ENCODE peak calls at places on chromosomes 1 and 21, in six cellular contexts. E is psoas muscle, Q is AG10803, A is bronchial epithelial cell, H is uterus, T is cardiac muscle cell. U is an unnamed sample.

GRCh38 chr1:154328318-154329151 is 3.2 kb downstream of the ATP8B2 start:
- DNase-seq in E (peak), Q (peak), A (peak), H (peak), T (peak), U (peak)

GRCh38 chr1:232629250-232630046 is 485 bp downstream of the SIPA1L2 start:
- DNase-seq in E (peak), Q (no peak), A (no peak), H (peak), T (peak), U (peak)

GRCh38 chr21:24856326-24856725 is 751.0 kb downstream of the MRPL39 start:
- DNase-seq in E (no peak), Q (no peak), A (no peak), H (no peak), T (no peak), U (no peak)

GRCh38 chr1:202649553-202650392 is 60.5 kb downstream of the SYT2 start:
- DNase-seq in E (no peak), Q (peak), A (no peak), H (no peak), T (peak), U (no peak)

GRCh38 chr1:211118407-211119102 is 15.4 kb downstream of the KCNH1 start:
- DNase-seq in E (no peak), Q (peak), A (no peak), H (no peak), T (no peak), U (no peak)

GRCh38 chr21:16837319-16837718 is 675.5 kb upstream of the CXADR start:
- DNase-seq in E (no peak), Q (peak), A (peak), H (no peak), T (peak), U (no peak)

GRCh38 chr1:246875041-246876026 is 56.4 kb downstream of the AHCTF1 start:
- DNase-seq in E (no peak), Q (peak), A (peak), H (no peak), T (peak), U (peak)

GRCh38 chr1:36109041-36109679 is 15.9 kb downstream of the COL8A2 start:
- DNase-seq in E (no peak), Q (peak), A (peak), H (no peak), T (peak), U (peak)

GRCh38 chr21:30882907-30883597 is 1.7 kb upstream of the KRTAP11-1 start:
- DNase-seq in E (no peak), Q (no peak), A (peak), H (no peak), T (no peak), U (no peak)

DNA sequence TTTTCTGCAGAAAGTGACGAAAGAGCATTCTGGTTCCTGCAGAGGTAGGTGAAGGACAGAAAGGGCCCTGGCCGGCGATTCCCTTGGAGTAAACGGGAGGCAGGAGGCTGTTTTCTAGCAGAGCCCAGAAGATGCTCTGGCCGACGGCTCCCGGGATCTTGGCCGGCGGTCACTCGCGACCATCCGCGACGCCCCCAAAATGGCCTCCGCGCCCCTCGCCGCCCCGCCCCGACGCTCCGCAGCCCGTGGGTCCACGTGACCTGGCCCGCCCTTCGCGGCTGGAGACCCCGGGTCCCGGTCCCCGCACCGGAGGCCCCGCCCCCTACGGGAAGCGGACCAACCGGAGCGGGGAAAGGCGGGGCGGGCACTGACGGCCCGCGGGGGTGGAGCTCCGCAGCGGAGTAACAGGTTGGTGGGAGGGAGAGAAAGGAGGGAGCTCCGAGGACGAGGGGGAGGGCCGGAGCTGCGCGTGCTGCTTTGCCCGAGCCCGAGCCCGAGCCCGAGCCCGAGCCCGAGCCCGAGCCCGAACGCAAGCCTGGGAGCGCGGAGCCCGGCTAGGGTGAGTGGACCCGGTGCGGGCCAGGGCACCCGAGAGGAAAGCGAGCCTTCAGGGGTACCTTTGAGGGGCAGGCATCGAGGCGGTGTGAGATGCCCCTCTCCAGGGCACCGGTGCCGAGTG is at the start of gene CGN:
- DNase-seq in E (peak), Q (peak), A (peak), H (peak), T (peak), U (peak)
- H3K4me3 ChIP-seq in E (peak), Q (peak), A (peak), H (peak), T (peak), U (peak)

DNA sequence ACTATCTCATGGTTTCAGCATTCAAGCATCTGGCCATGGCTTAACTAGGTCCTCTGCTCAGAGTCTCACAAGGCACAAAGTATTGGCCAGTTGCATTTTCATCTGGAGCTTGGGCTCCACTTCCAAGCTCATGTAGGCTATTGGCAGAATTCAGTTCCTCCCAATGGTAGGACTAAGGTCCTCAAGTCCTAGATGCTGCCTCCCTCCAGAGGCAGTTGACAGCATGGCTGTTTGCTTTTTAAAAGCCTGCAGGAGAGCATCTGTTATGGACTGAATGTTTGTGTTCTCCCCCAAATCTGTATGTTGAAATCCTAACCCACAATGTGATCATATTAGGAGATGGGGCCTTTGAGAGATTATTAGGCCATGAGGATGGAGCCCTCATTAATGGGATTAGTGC is 38.0 kb upstream of the HLX start:
- DNase-seq in E (no peak), Q (peak), A (no peak), H (no peak), T (peak), U (no peak)
- TF ChIP-seq CTCF in E (no peak), Q (peak), A (no peak), H (no peak), T (no peak), U (no peak)

GRCh38 chr1:108685524-108685923 is 6.6 kb upstream of the PRPF38B start:
- DNase-seq in E (no peak), Q (no peak), A (no peak), H (no peak), T (no peak), U (no peak)

GRCh38 chr1:108678696-108679095 is 13.4 kb upstream of the PRPF38B start:
- DNase-seq in E (no peak), Q (no peak), A (no peak), H (no peak), T (no peak), U (no peak)

GRCh38 chr1:108679586-108680213 is 12.4 kb upstream of the PRPF38B start:
- DNase-seq in E (no peak), Q (no peak), A (no peak), H (no peak), T (no peak), U (no peak)
- H3K4me3 ChIP-seq in E (peak), Q (no peak), A (no peak), H (no peak), T (no peak), U (no peak)

DNA sequence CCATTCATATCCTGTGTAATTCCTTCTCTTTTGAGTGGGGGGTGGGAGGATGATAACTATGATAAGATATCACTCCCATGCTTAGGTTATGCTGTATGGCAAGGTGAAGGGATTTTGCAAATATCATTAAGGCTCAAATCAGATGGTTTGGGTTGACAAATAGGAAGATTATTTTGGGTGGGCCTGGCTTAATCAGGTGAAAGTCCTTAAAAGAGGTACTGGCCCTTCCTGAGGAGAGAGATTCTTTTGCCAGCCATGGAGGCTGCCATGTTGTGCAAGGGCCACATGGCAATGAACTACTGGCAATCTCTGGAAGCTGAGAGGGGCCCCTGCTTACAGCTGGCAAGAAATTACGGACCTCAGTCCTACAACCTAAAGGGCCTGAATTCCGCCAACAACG is 174.6 kb upstream of the FOXD3 start:
- DNase-seq in E (no peak), Q (no peak), A (no peak), H (no peak), T (no peak), U (no peak)
- TF ChIP-seq CTCF in E (no peak), Q (no peak), A (no peak), H (no peak), T (no peak), U (no peak)

GRCh38 chr1:219927298-219927955 is 930 bp downstream of the SLC30A10 start:
- DNase-seq in E (no peak), Q (no peak), A (no peak), H (no peak), T (no peak), U (no peak)

GRCh38 chr1:219926363-219926998 is 1.9 kb downstream of the SLC30A10 start:
- DNase-seq in E (no peak), Q (no peak), A (peak), H (no peak), T (no peak), U (peak)

GRCh38 chr1:219928791-219929118 is 398 bp upstream of the SLC30A10 start:
- DNase-seq in E (no peak), Q (no peak), A (no peak), H (no peak), T (no peak), U (no peak)

GRCh38 chr1:219931033-219931432 is 2.7 kb upstream of the SLC30A10 start:
- DNase-seq in E (no peak), Q (no peak), A (no peak), H (no peak), T (peak), U (no peak)

GRCh38 chr1:219927956-219928790 is at the start of gene SLC30A10:
- DNase-seq in E (peak), Q (no peak), A (no peak), H (no peak), T (peak), U (peak)
- H3K4me3 ChIP-seq in E (peak), Q (peak), A (peak), H (no peak), T (peak), U (peak)

GRCh38 chr1:100566300-100566699 is 28.4 kb downstream of the GPR88 start:
- DNase-seq in E (no peak), Q (no peak), A (no peak), H (no peak), T (no peak), U (no peak)
- TF ChIP-seq CTCF in E (no peak), Q (no peak), A (no peak), H (no peak), T (no peak), U (no peak)